ENCODE peak calls at places on chromosome 14, in eight cellular contexts. One of them, this sample, is unnamed.

GRCh38 chr14:24422261-24422660 is 7.2 kb downstream of the CBLN3 start:
- DNase-seq in mucosa of descending colon: no peak
- DNase-seq in uterus: no peak
- DNase-seq in AG04449: no peak
- DNase-seq in omental fat pad: no peak
- DNase-seq in CD4-positive, alpha-beta T cell: no peak
- DNase-seq in heart left ventricle: no peak
- DNase-seq in heart right ventricle: no peak
- DNase-seq in this sample: no peak

GRCh38 chr14:77458249-77458950 is 507 bp downstream of the AHSA1 start:
- DNase-seq in mucosa of descending colon: peak; percentile 65
- DNase-seq in uterus: no peak
- DNase-seq in AG04449: no peak
- DNase-seq in omental fat pad: no peak
- DNase-seq in CD4-positive, alpha-beta T cell: no peak
- DNase-seq in heart left ventricle: no peak
- DNase-seq in heart right ventricle: no peak
- DNase-seq in this sample: no peak

GRCh38 chr14:94180655-94181271 is 6.6 kb downstream of the PPP4R4 start:
- DNase-seq in mucosa of descending colon: no peak
- DNase-seq in uterus: no peak
- DNase-seq in AG04449: no peak
- DNase-seq in omental fat pad: no peak
- DNase-seq in CD4-positive, alpha-beta T cell: no peak
- DNase-seq in heart left ventricle: no peak
- DNase-seq in heart right ventricle: no peak
- DNase-seq in this sample: no peak

GRCh38 chr14:80428171-80428570 is 216.9 kb upstream of the DIO2 start:
- DNase-seq in mucosa of descending colon: no peak
- DNase-seq in uterus: no peak
- DNase-seq in AG04449: peak; percentile 36
- DNase-seq in omental fat pad: no peak
- DNase-seq in CD4-positive, alpha-beta T cell: no peak
- DNase-seq in heart left ventricle: no peak
- DNase-seq in heart right ventricle: no peak
- DNase-seq in this sample: no peak

GRCh38 chr14:103260629-103261124 is 73.4 kb upstream of the EIF5 start:
- DNase-seq in mucosa of descending colon: peak; percentile 63
- DNase-seq in uterus: peak; percentile 53
- DNase-seq in AG04449: no peak
- DNase-seq in omental fat pad: no peak
- DNase-seq in CD4-positive, alpha-beta T cell: no peak
- DNase-seq in heart left ventricle: peak; percentile 52
- DNase-seq in heart right ventricle: peak; percentile 36
- DNase-seq in this sample: peak; percentile 48

GRCh38 chr14:75989134-75989533 is 3.6 kb downstream of the IFT43 start:
- DNase-seq in mucosa of descending colon: no peak
- DNase-seq in uterus: peak; percentile 71
- DNase-seq in AG04449: no peak
- DNase-seq in omental fat pad: no peak
- DNase-seq in CD4-positive, alpha-beta T cell: no peak
- DNase-seq in heart left ventricle: peak; percentile 53
- DNase-seq in heart right ventricle: no peak
- DNase-seq in this sample: peak; percentile 52

GRCh38 chr14:67004521-67004920 is 184.7 kb upstream of the GARIN2 start:
- DNase-seq in mucosa of descending colon: no peak
- DNase-seq in uterus: no peak
- DNase-seq in AG04449: no peak
- DNase-seq in omental fat pad: no peak
- DNase-seq in CD4-positive, alpha-beta T cell: no peak
- DNase-seq in heart left ventricle: no peak
- DNase-seq in heart right ventricle: no peak
- DNase-seq in this sample: no peak

GRCh38 chr14:24858052-24858451 is 191.9 kb downstream of the STXBP6 start:
- DNase-seq in mucosa of descending colon: no peak
- DNase-seq in uterus: no peak
- DNase-seq in AG04449: no peak
- DNase-seq in omental fat pad: no peak
- DNase-seq in CD4-positive, alpha-beta T cell: no peak
- DNase-seq in heart left ventricle: no peak
- DNase-seq in heart right ventricle: no peak
- DNase-seq in this sample: no peak

GRCh38 chr14:70901218-70901772 is 6.0 kb upstream of the PCNX1 start:
- DNase-seq in mucosa of descending colon: no peak
- DNase-seq in uterus: no peak
- DNase-seq in AG04449: peak; percentile 33
- DNase-seq in omental fat pad: no peak
- DNase-seq in CD4-positive, alpha-beta T cell: no peak
- DNase-seq in heart left ventricle: no peak
- DNase-seq in heart right ventricle: no peak
- DNase-seq in this sample: no peak

GRCh38 chr14:105337966-105338365 is 23.4 kb downstream of the PACS2 start:
- DNase-seq in mucosa of descending colon: peak; percentile 35
- DNase-seq in uterus: no peak
- DNase-seq in AG04449: no peak
- DNase-seq in omental fat pad: no peak
- DNase-seq in CD4-positive, alpha-beta T cell: no peak
- DNase-seq in heart left ventricle: peak; percentile 65
- DNase-seq in heart right ventricle: peak; percentile 73
- DNase-seq in this sample: peak; percentile 62

DNA sequence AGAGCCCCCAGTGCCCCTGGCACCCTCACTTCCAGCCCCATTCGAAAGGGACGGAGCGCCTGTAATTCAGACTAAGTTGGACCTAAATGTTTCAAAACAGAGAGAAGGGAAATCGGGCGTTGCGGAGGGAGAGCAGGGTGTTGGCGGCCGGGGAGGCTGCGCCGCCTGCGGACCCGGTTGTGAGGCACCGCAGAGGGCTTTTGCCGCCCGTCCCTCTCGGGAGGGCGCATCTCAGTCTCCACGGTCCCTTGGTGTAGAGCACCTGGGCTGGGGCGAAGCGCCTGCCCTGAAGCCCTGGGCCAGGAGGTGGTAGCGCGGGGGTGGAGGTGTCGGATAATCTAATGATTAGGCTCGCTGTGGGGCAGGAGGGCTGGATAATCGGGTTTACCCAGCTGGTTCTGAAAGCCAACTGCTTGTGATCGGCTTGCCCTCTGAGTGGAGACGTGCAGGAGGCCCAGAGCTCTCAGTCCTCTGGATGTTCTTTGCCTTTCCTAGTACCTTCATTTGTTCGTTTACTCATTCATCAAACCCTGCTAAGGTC is 884 bp downstream of the DAAM1 start:
- DNase-seq in mucosa of descending colon: peak; percentile 60
- DNase-seq in uterus: peak; percentile 30
- DNase-seq in AG04449: no peak
- DNase-seq in omental fat pad: no peak
- DNase-seq in CD4-positive, alpha-beta T cell: peak; percentile 3
- DNase-seq in heart left ventricle: peak; percentile 27
- DNase-seq in heart right ventricle: peak; percentile 32
- DNase-seq in this sample: no peak
- TF ChIP-seq CTCF in mucosa of descending colon: no peak
- TF ChIP-seq CTCF in uterus: no peak
- TF ChIP-seq CTCF in AG04449: no peak
- TF ChIP-seq CTCF in omental fat pad: no peak
- TF ChIP-seq CTCF in CD4-positive, alpha-beta T cell: no peak
- TF ChIP-seq CTCF in heart left ventricle: no peak
- TF ChIP-seq CTCF in heart right ventricle: no peak
- TF ChIP-seq CTCF in this sample: no peak

GRCh38 chr14:92339426-92339825 is 16.5 kb downstream of the SLC24A4 start:
- DNase-seq in mucosa of descending colon: no peak
- DNase-seq in uterus: no peak
- DNase-seq in AG04449: no peak
- DNase-seq in omental fat pad: no peak
- DNase-seq in CD4-positive, alpha-beta T cell: no peak
- DNase-seq in heart left ventricle: no peak
- DNase-seq in heart right ventricle: no peak
- DNase-seq in this sample: no peak

GRCh38 chr14:92328664-92329255 is 5.8 kb downstream of the SLC24A4 start:
- DNase-seq in mucosa of descending colon: no peak
- DNase-seq in uterus: no peak
- DNase-seq in AG04449: no peak
- DNase-seq in omental fat pad: no peak
- DNase-seq in CD4-positive, alpha-beta T cell: no peak
- DNase-seq in heart left ventricle: no peak
- DNase-seq in heart right ventricle: no peak
- DNase-seq in this sample: no peak

GRCh38 chr14:92336363-92336762 is 13.4 kb downstream of the SLC24A4 start:
- DNase-seq in mucosa of descending colon: no peak
- DNase-seq in uterus: no peak
- DNase-seq in AG04449: no peak
- DNase-seq in omental fat pad: no peak
- DNase-seq in CD4-positive, alpha-beta T cell: no peak
- DNase-seq in heart left ventricle: no peak
- DNase-seq in heart right ventricle: no peak
- DNase-seq in this sample: no peak

GRCh38 chr14:92334050-92334449 is 11.1 kb downstream of the SLC24A4 start:
- DNase-seq in mucosa of descending colon: no peak
- DNase-seq in uterus: no peak
- DNase-seq in AG04449: no peak
- DNase-seq in omental fat pad: no peak
- DNase-seq in CD4-positive, alpha-beta T cell: no peak
- DNase-seq in heart left ventricle: no peak
- DNase-seq in heart right ventricle: no peak
- DNase-seq in this sample: no peak
- TF ChIP-seq CTCF in mucosa of descending colon: no peak
- TF ChIP-seq CTCF in uterus: no peak
- TF ChIP-seq CTCF in AG04449: no peak
- TF ChIP-seq CTCF in omental fat pad: no peak
- TF ChIP-seq CTCF in CD4-positive, alpha-beta T cell: no peak
- TF ChIP-seq CTCF in heart left ventricle: no peak
- TF ChIP-seq CTCF in heart right ventricle: no peak
- TF ChIP-seq CTCF in this sample: no peak

DNA sequence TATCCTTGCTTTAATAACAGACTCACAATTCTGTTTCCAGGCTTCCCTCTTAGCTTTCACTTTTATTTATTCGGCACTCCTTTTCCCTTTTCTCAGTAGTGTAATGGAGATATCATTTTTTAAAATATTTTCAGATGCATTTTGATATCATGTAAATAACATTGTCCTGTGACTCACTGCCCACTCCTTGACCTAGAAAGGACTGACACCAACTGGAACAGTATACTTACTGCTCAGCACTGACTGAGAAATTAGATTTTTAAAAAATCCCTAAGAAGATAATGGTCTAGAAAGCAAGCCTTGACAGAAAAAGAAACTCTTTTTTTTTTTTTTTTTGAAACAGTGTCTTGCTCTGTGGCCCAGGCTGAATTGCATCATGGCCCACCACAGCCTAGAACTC is 118.0 kb upstream of the FSCB start:
- DNase-seq in mucosa of descending colon: no peak
- DNase-seq in uterus: no peak
- DNase-seq in AG04449: no peak
- DNase-seq in omental fat pad: no peak
- DNase-seq in CD4-positive, alpha-beta T cell: no peak
- DNase-seq in heart left ventricle: no peak
- DNase-seq in heart right ventricle: no peak
- DNase-seq in this sample: no peak
- TF ChIP-seq CTCF in mucosa of descending colon: no peak
- TF ChIP-seq CTCF in uterus: no peak
- TF ChIP-seq CTCF in AG04449: no peak
- TF ChIP-seq CTCF in omental fat pad: no peak
- TF ChIP-seq CTCF in CD4-positive, alpha-beta T cell: no peak
- TF ChIP-seq CTCF in heart left ventricle: no peak
- TF ChIP-seq CTCF in heart right ventricle: no peak
- TF ChIP-seq CTCF in this sample: no peak

DNA sequence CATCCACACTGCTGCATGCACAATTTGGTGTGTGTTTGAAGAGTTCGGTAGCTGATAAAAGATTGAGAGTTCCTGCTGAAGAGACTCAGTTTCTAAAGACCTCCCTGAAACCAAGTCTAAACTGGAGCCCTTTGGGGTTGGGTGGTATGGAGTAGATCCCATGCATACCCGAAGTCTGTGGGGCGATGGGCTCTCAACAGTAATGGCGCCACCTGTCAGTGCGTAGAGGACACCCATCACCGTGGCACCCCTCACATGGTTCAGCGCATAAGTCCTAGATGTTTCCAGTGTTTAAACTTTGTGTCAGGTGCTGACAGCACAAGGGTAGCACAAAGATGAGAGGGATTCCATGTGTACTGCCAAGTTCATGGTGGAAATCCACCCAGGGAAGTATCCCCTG is 85.9 kb downstream of the ESR2 start:
- DNase-seq in mucosa of descending colon: no peak
- DNase-seq in uterus: no peak
- DNase-seq in AG04449: no peak
- DNase-seq in omental fat pad: no peak
- DNase-seq in CD4-positive, alpha-beta T cell: no peak
- DNase-seq in heart left ventricle: no peak
- DNase-seq in heart right ventricle: no peak
- DNase-seq in this sample: no peak
- TF ChIP-seq CTCF in mucosa of descending colon: no peak
- TF ChIP-seq CTCF in uterus: no peak
- TF ChIP-seq CTCF in AG04449: no peak
- TF ChIP-seq CTCF in omental fat pad: no peak
- TF ChIP-seq CTCF in CD4-positive, alpha-beta T cell: no peak
- TF ChIP-seq CTCF in heart left ventricle: no peak
- TF ChIP-seq CTCF in heart right ventricle: no peak
- TF ChIP-seq CTCF in this sample: no peak

GRCh38 chr14:32588448-32589320 is 259.6 kb downstream of the AKAP6 start:
- DNase-seq in mucosa of descending colon: no peak
- DNase-seq in uterus: no peak
- DNase-seq in AG04449: no peak
- DNase-seq in omental fat pad: no peak
- DNase-seq in CD4-positive, alpha-beta T cell: no peak
- DNase-seq in heart left ventricle: no peak
- DNase-seq in heart right ventricle: no peak
- DNase-seq in this sample: no peak
- TF ChIP-seq CTCF in mucosa of descending colon: peak; percentile 28
- TF ChIP-seq CTCF in uterus: no peak
- TF ChIP-seq CTCF in AG04449: peak; percentile 55
- TF ChIP-seq CTCF in omental fat pad: no peak
- TF ChIP-seq CTCF in CD4-positive, alpha-beta T cell: no peak
- TF ChIP-seq CTCF in heart left ventricle: peak; percentile 43
- TF ChIP-seq CTCF in heart right ventricle: peak; percentile 35
- TF ChIP-seq CTCF in this sample: no peak

GRCh38 chr14:30906752-30907658 is 32.6 kb downstream of the COCH start:
- DNase-seq in mucosa of descending colon: no peak
- DNase-seq in uterus: no peak
- DNase-seq in AG04449: no peak
- DNase-seq in omental fat pad: no peak
- DNase-seq in CD4-positive, alpha-beta T cell: no peak
- DNase-seq in heart left ventricle: no peak
- DNase-seq in heart right ventricle: no peak
- DNase-seq in this sample: no peak
- TF ChIP-seq CTCF in mucosa of descending colon: no peak
- TF ChIP-seq CTCF in uterus: no peak
- TF ChIP-seq CTCF in AG04449: peak; percentile 20
- TF ChIP-seq CTCF in omental fat pad: no peak
- TF ChIP-seq CTCF in CD4-positive, alpha-beta T cell: no peak
- TF ChIP-seq CTCF in heart left ventricle: peak; percentile 36
- TF ChIP-seq CTCF in heart right ventricle: no peak
- TF ChIP-seq CTCF in this sample: no peak

This sample was measured in ovary.